ENCODE peak calls at places on chromosome 17, in ten cellular contexts. One of them, this sample, is unnamed.

GRCh38 chr17:64982139-64982802 is 63.0 kb upstream of the LRRC37A3 start:
- DNase-seq in psoas muscle: no peak
- DNase-seq in body of pancreas: no peak
- DNase-seq in activated T-cell treated with anti-CD3 and anti-CD28 coated beads, Interleukin-2, amount 50 U/mL, for 72 hours: no peak
- DNase-seq in A172: no peak
- DNase-seq in NCI-H748 treated with DMSO at 0.1 percent for 48 hours: no peak
- DNase-seq in mucosa of gallbladder: no peak
- DNase-seq in activated CD8-positive, alpha-beta memory T cell treated with anti-CD3 and anti-CD28 coated beads for 4 hours: no peak
- DNase-seq in SK-N-SH: no peak
- DNase-seq in activated CD4-positive, alpha-beta T cell treated with anti-CD3 and anti-CD28 coated beads for 36 hours: no peak
- DNase-seq in this sample: no peak

GRCh38 chr17:46774108-46774737 is 44.3 kb downstream of the WNT3 start:
- DNase-seq in A172: no peak
- DNase-seq in NCI-H748 treated with DMSO at 0.1 percent for 48 hours: no peak
- DNase-seq in activated T-cell treated with anti-CD3 and anti-CD28 coated beads, Interleukin-2, amount 50 U/mL, for 72 hours: no peak
- DNase-seq in SK-N-SH: peak; percentile 19
- DNase-seq in body of pancreas: no peak
- DNase-seq in mucosa of gallbladder: no peak
- DNase-seq in activated CD4-positive, alpha-beta T cell treated with anti-CD3 and anti-CD28 coated beads for 36 hours: no peak
- DNase-seq in psoas muscle: no peak
- DNase-seq in activated CD8-positive, alpha-beta memory T cell treated with anti-CD3 and anti-CD28 coated beads for 4 hours: no peak
- DNase-seq in this sample: no peak

GRCh38 chr17:56478836-56479447 is 114.6 kb upstream of the NOG start:
- DNase-seq in body of pancreas: no peak
- DNase-seq in activated CD4-positive, alpha-beta T cell treated with anti-CD3 and anti-CD28 coated beads for 36 hours: peak; percentile 37
- DNase-seq in activated T-cell treated with anti-CD3 and anti-CD28 coated beads, Interleukin-2, amount 50 U/mL, for 72 hours: peak; percentile 5
- DNase-seq in mucosa of gallbladder: no peak
- DNase-seq in A172: peak; percentile 58
- DNase-seq in SK-N-SH: peak; percentile 21
- DNase-seq in psoas muscle: no peak
- DNase-seq in NCI-H748 treated with DMSO at 0.1 percent for 48 hours: no peak
- DNase-seq in activated CD8-positive, alpha-beta memory T cell treated with anti-CD3 and anti-CD28 coated beads for 4 hours: no peak
- DNase-seq in this sample: no peak

GRCh38 chr17:77378318-77379064 is 237.7 kb downstream of the SEC14L1 start:
- DNase-seq in psoas muscle: no peak
- DNase-seq in NCI-H748 treated with DMSO at 0.1 percent for 48 hours: no peak
- DNase-seq in SK-N-SH: peak; percentile 62
- DNase-seq in activated T-cell treated with anti-CD3 and anti-CD28 coated beads, Interleukin-2, amount 50 U/mL, for 72 hours: no peak
- DNase-seq in body of pancreas: no peak
- DNase-seq in mucosa of gallbladder: no peak
- DNase-seq in activated CD4-positive, alpha-beta T cell treated with anti-CD3 and anti-CD28 coated beads for 36 hours: no peak
- DNase-seq in activated CD8-positive, alpha-beta memory T cell treated with anti-CD3 and anti-CD28 coated beads for 4 hours: no peak
- DNase-seq in A172: no peak
- DNase-seq in this sample: no peak

GRCh38 chr17:16255481-16255901 is 38.5 kb downstream of the PIGL start:
- DNase-seq in body of pancreas: peak; percentile 78
- DNase-seq in psoas muscle: peak; percentile 54
- DNase-seq in activated CD4-positive, alpha-beta T cell treated with anti-CD3 and anti-CD28 coated beads for 36 hours: no peak
- DNase-seq in mucosa of gallbladder: peak; percentile 70
- DNase-seq in activated CD8-positive, alpha-beta memory T cell treated with anti-CD3 and anti-CD28 coated beads for 4 hours: no peak
- DNase-seq in activated T-cell treated with anti-CD3 and anti-CD28 coated beads, Interleukin-2, amount 50 U/mL, for 72 hours: no peak
- DNase-seq in A172: no peak
- DNase-seq in SK-N-SH: no peak
- DNase-seq in NCI-H748 treated with DMSO at 0.1 percent for 48 hours: no peak
- DNase-seq in this sample: no peak

GRCh38 chr17:40547079-40547784 is 18.0 kb downstream of the CCR7 start:
- DNase-seq in body of pancreas: peak; percentile 7
- DNase-seq in psoas muscle: no peak
- DNase-seq in NCI-H748 treated with DMSO at 0.1 percent for 48 hours: peak; percentile 43
- DNase-seq in mucosa of gallbladder: no peak
- DNase-seq in activated T-cell treated with anti-CD3 and anti-CD28 coated beads, Interleukin-2, amount 50 U/mL, for 72 hours: peak; percentile 79
- DNase-seq in SK-N-SH: no peak
- DNase-seq in A172: no peak
- DNase-seq in activated CD8-positive, alpha-beta memory T cell treated with anti-CD3 and anti-CD28 coated beads for 4 hours: no peak
- DNase-seq in activated CD4-positive, alpha-beta T cell treated with anti-CD3 and anti-CD28 coated beads for 36 hours: peak; percentile 75
- DNase-seq in this sample: peak; percentile 80

GRCh38 chr17:77163521-77164280 is 22.9 kb downstream of the SEC14L1 start:
- DNase-seq in activated T-cell treated with anti-CD3 and anti-CD28 coated beads, Interleukin-2, amount 50 U/mL, for 72 hours: no peak
- DNase-seq in body of pancreas: no peak
- DNase-seq in SK-N-SH: no peak
- DNase-seq in activated CD8-positive, alpha-beta memory T cell treated with anti-CD3 and anti-CD28 coated beads for 4 hours: no peak
- DNase-seq in psoas muscle: no peak
- DNase-seq in A172: no peak
- DNase-seq in NCI-H748 treated with DMSO at 0.1 percent for 48 hours: no peak
- DNase-seq in activated CD4-positive, alpha-beta T cell treated with anti-CD3 and anti-CD28 coated beads for 36 hours: no peak
- DNase-seq in mucosa of gallbladder: no peak
- DNase-seq in this sample: no peak

GRCh38 chr17:45809484-45809883 is 25.4 kb downstream of the CRHR1 start:
- DNase-seq in A172: peak; percentile 14
- DNase-seq in activated CD4-positive, alpha-beta T cell treated with anti-CD3 and anti-CD28 coated beads for 36 hours: no peak
- DNase-seq in NCI-H748 treated with DMSO at 0.1 percent for 48 hours: no peak
- DNase-seq in SK-N-SH: peak; percentile 75
- DNase-seq in activated CD8-positive, alpha-beta memory T cell treated with anti-CD3 and anti-CD28 coated beads for 4 hours: no peak
- DNase-seq in mucosa of gallbladder: no peak
- DNase-seq in body of pancreas: no peak
- DNase-seq in activated T-cell treated with anti-CD3 and anti-CD28 coated beads, Interleukin-2, amount 50 U/mL, for 72 hours: no peak
- DNase-seq in psoas muscle: no peak
- DNase-seq in this sample: no peak

GRCh38 chr17:76953066-76953465 is 84.9 kb downstream of the MGAT5B start:
- DNase-seq in NCI-H748 treated with DMSO at 0.1 percent for 48 hours: no peak
- DNase-seq in mucosa of gallbladder: no peak
- DNase-seq in activated T-cell treated with anti-CD3 and anti-CD28 coated beads, Interleukin-2, amount 50 U/mL, for 72 hours: no peak
- DNase-seq in activated CD4-positive, alpha-beta T cell treated with anti-CD3 and anti-CD28 coated beads for 36 hours: no peak
- DNase-seq in A172: no peak
- DNase-seq in psoas muscle: no peak
- DNase-seq in SK-N-SH: no peak
- DNase-seq in body of pancreas: no peak
- DNase-seq in activated CD8-positive, alpha-beta memory T cell treated with anti-CD3 and anti-CD28 coated beads for 4 hours: no peak
- DNase-seq in this sample: no peak

GRCh38 chr17:41511130-41511529 is 5.7 kb upstream of the KRT13 start:
- DNase-seq in SK-N-SH: no peak
- DNase-seq in NCI-H748 treated with DMSO at 0.1 percent for 48 hours: peak; percentile 62
- DNase-seq in body of pancreas: no peak
- DNase-seq in A172: no peak
- DNase-seq in activated T-cell treated with anti-CD3 and anti-CD28 coated beads, Interleukin-2, amount 50 U/mL, for 72 hours: no peak
- DNase-seq in psoas muscle: no peak
- DNase-seq in activated CD8-positive, alpha-beta memory T cell treated with anti-CD3 and anti-CD28 coated beads for 4 hours: no peak
- DNase-seq in activated CD4-positive, alpha-beta T cell treated with anti-CD3 and anti-CD28 coated beads for 36 hours: no peak
- DNase-seq in mucosa of gallbladder: no peak
- DNase-seq in this sample: no peak

GRCh38 chr17:44086364-44087311 is 16.1 kb downstream of the G6PC3 start:
- DNase-seq in activated CD4-positive, alpha-beta T cell treated with anti-CD3 and anti-CD28 coated beads for 36 hours: peak; percentile 83
- DNase-seq in activated CD8-positive, alpha-beta memory T cell treated with anti-CD3 and anti-CD28 coated beads for 4 hours: peak; percentile 26
- DNase-seq in A172: peak; percentile 89
- DNase-seq in mucosa of gallbladder: no peak
- DNase-seq in psoas muscle: peak; percentile 61
- DNase-seq in activated T-cell treated with anti-CD3 and anti-CD28 coated beads, Interleukin-2, amount 50 U/mL, for 72 hours: peak; percentile 75
- DNase-seq in SK-N-SH: peak; percentile 81
- DNase-seq in body of pancreas: no peak
- DNase-seq in NCI-H748 treated with DMSO at 0.1 percent for 48 hours: no peak
- DNase-seq in this sample: no peak

GRCh38 chr17:8062435-8062806 is 23.6 kb downstream of the ALOX15B start:
- DNase-seq in NCI-H748 treated with DMSO at 0.1 percent for 48 hours: no peak
- DNase-seq in SK-N-SH: no peak
- DNase-seq in activated CD8-positive, alpha-beta memory T cell treated with anti-CD3 and anti-CD28 coated beads for 4 hours: no peak
- DNase-seq in A172: no peak
- DNase-seq in psoas muscle: no peak
- DNase-seq in mucosa of gallbladder: no peak
- DNase-seq in activated CD4-positive, alpha-beta T cell treated with anti-CD3 and anti-CD28 coated beads for 36 hours: no peak
- DNase-seq in body of pancreas: no peak
- DNase-seq in activated T-cell treated with anti-CD3 and anti-CD28 coated beads, Interleukin-2, amount 50 U/mL, for 72 hours: no peak
- DNase-seq in this sample: no peak

GRCh38 chr17:47901423-47901822 is 5.4 kb downstream of the SP2 start:
- DNase-seq in activated CD4-positive, alpha-beta T cell treated with anti-CD3 and anti-CD28 coated beads for 36 hours: no peak
- DNase-seq in body of pancreas: no peak
- DNase-seq in mucosa of gallbladder: no peak
- DNase-seq in activated CD8-positive, alpha-beta memory T cell treated with anti-CD3 and anti-CD28 coated beads for 4 hours: no peak
- DNase-seq in NCI-H748 treated with DMSO at 0.1 percent for 48 hours: no peak
- DNase-seq in psoas muscle: no peak
- DNase-seq in SK-N-SH: no peak
- DNase-seq in A172: no peak
- DNase-seq in activated T-cell treated with anti-CD3 and anti-CD28 coated beads, Interleukin-2, amount 50 U/mL, for 72 hours: no peak
- DNase-seq in this sample: no peak

GRCh38 chr17:50689956-50690886 is 17.5 kb downstream of the ANKRD40 start:
- DNase-seq in activated CD8-positive, alpha-beta memory T cell treated with anti-CD3 and anti-CD28 coated beads for 4 hours: no peak
- DNase-seq in activated CD4-positive, alpha-beta T cell treated with anti-CD3 and anti-CD28 coated beads for 36 hours: no peak
- DNase-seq in SK-N-SH: peak; percentile 67
- DNase-seq in NCI-H748 treated with DMSO at 0.1 percent for 48 hours: no peak
- DNase-seq in activated T-cell treated with anti-CD3 and anti-CD28 coated beads, Interleukin-2, amount 50 U/mL, for 72 hours: no peak
- DNase-seq in mucosa of gallbladder: no peak
- DNase-seq in psoas muscle: no peak
- DNase-seq in body of pancreas: no peak
- DNase-seq in A172: no peak
- DNase-seq in this sample: no peak

GRCh38 chr17:68029512-68030215 is 5.9 kb upstream of the KPNA2 start:
- DNase-seq in activated T-cell treated with anti-CD3 and anti-CD28 coated beads, Interleukin-2, amount 50 U/mL, for 72 hours: no peak
- DNase-seq in NCI-H748 treated with DMSO at 0.1 percent for 48 hours: no peak
- DNase-seq in mucosa of gallbladder: no peak
- DNase-seq in body of pancreas: peak; percentile 33
- DNase-seq in activated CD4-positive, alpha-beta T cell treated with anti-CD3 and anti-CD28 coated beads for 36 hours: no peak
- DNase-seq in A172: no peak
- DNase-seq in activated CD8-positive, alpha-beta memory T cell treated with anti-CD3 and anti-CD28 coated beads for 4 hours: no peak
- DNase-seq in SK-N-SH: no peak
- DNase-seq in psoas muscle: no peak
- DNase-seq in this sample: no peak

GRCh38 chr17:4187076-4187475 is 44.1 kb downstream of the CYB5D2 start:
- DNase-seq in SK-N-SH: no peak
- DNase-seq in mucosa of gallbladder: no peak
- DNase-seq in activated CD4-positive, alpha-beta T cell treated with anti-CD3 and anti-CD28 coated beads for 36 hours: no peak
- DNase-seq in psoas muscle: no peak
- DNase-seq in NCI-H748 treated with DMSO at 0.1 percent for 48 hours: no peak
- DNase-seq in activated CD8-positive, alpha-beta memory T cell treated with anti-CD3 and anti-CD28 coated beads for 4 hours: no peak
- DNase-seq in activated T-cell treated with anti-CD3 and anti-CD28 coated beads, Interleukin-2, amount 50 U/mL, for 72 hours: no peak
- DNase-seq in body of pancreas: no peak
- DNase-seq in A172: no peak
- DNase-seq in this sample: no peak

GRCh38 chr17:44921122-44921882 is 6.0 kb upstream of the GFAP start:
- DNase-seq in activated CD8-positive, alpha-beta memory T cell treated with anti-CD3 and anti-CD28 coated beads for 4 hours: no peak
- DNase-seq in activated CD4-positive, alpha-beta T cell treated with anti-CD3 and anti-CD28 coated beads for 36 hours: no peak
- DNase-seq in NCI-H748 treated with DMSO at 0.1 percent for 48 hours: no peak
- DNase-seq in psoas muscle: no peak
- DNase-seq in SK-N-SH: peak; percentile 81
- DNase-seq in body of pancreas: peak; percentile 10
- DNase-seq in activated T-cell treated with anti-CD3 and anti-CD28 coated beads, Interleukin-2, amount 50 U/mL, for 72 hours: no peak
- DNase-seq in mucosa of gallbladder: no peak
- DNase-seq in A172: no peak
- DNase-seq in this sample: no peak

GRCh38 chr17:57855391-57856035 is 5.7 kb upstream of the MRPS23 start:
- DNase-seq in A172: no peak
- DNase-seq in mucosa of gallbladder: no peak
- DNase-seq in NCI-H748 treated with DMSO at 0.1 percent for 48 hours: no peak
- DNase-seq in activated CD4-positive, alpha-beta T cell treated with anti-CD3 and anti-CD28 coated beads for 36 hours: no peak
- DNase-seq in activated T-cell treated with anti-CD3 and anti-CD28 coated beads, Interleukin-2, amount 50 U/mL, for 72 hours: no peak
- DNase-seq in activated CD8-positive, alpha-beta memory T cell treated with anti-CD3 and anti-CD28 coated beads for 4 hours: no peak
- DNase-seq in body of pancreas: no peak
- DNase-seq in SK-N-SH: no peak
- DNase-seq in psoas muscle: no peak
- DNase-seq in this sample: no peak

GRCh38 chr17:17737938-17738894 is 57.0 kb downstream of the RAI1 start:
- DNase-seq in mucosa of gallbladder: peak; percentile 53
- DNase-seq in psoas muscle: no peak
- DNase-seq in activated T-cell treated with anti-CD3 and anti-CD28 coated beads, Interleukin-2, amount 50 U/mL, for 72 hours: no peak
- DNase-seq in A172: peak; percentile 66
- DNase-seq in body of pancreas: peak; percentile 44
- DNase-seq in activated CD8-positive, alpha-beta memory T cell treated with anti-CD3 and anti-CD28 coated beads for 4 hours: no peak
- DNase-seq in NCI-H748 treated with DMSO at 0.1 percent for 48 hours: no peak
- DNase-seq in activated CD4-positive, alpha-beta T cell treated with anti-CD3 and anti-CD28 coated beads for 36 hours: no peak
- DNase-seq in SK-N-SH: peak; percentile 89
- DNase-seq in this sample: no peak

GRCh38 chr17:8740486-8740885 is 4.2 kb downstream of the CCDC42 start:
- DNase-seq in activated CD8-positive, alpha-beta memory T cell treated with anti-CD3 and anti-CD28 coated beads for 4 hours: peak; percentile 13
- DNase-seq in activated T-cell treated with anti-CD3 and anti-CD28 coated beads, Interleukin-2, amount 50 U/mL, for 72 hours: peak; percentile 58
- DNase-seq in NCI-H748 treated with DMSO at 0.1 percent for 48 hours: no peak
- DNase-seq in activated CD4-positive, alpha-beta T cell treated with anti-CD3 and anti-CD28 coated beads for 36 hours: peak; percentile 49
- DNase-seq in A172: no peak
- DNase-seq in mucosa of gallbladder: no peak
- DNase-seq in psoas muscle: no peak
- DNase-seq in SK-N-SH: no peak
- DNase-seq in body of pancreas: no peak
- DNase-seq in this sample: peak; percentile 51

GRCh38 chr17:218711-219110 is 37.3 kb upstream of the DOC2B start:
- DNase-seq in activated CD8-positive, alpha-beta memory T cell treated with anti-CD3 and anti-CD28 coated beads for 4 hours: no peak
- DNase-seq in activated CD4-positive, alpha-beta T cell treated with anti-CD3 and anti-CD28 coated beads for 36 hours: no peak
- DNase-seq in SK-N-SH: no peak
- DNase-seq in mucosa of gallbladder: no peak
- DNase-seq in NCI-H748 treated with DMSO at 0.1 percent for 48 hours: no peak
- DNase-seq in body of pancreas: no peak
- DNase-seq in psoas muscle: no peak
- DNase-seq in A172: no peak
- DNase-seq in activated T-cell treated with anti-CD3 and anti-CD28 coated beads, Interleukin-2, amount 50 U/mL, for 72 hours: no peak
- DNase-seq in this sample: no peak

GRCh38 chr17:37844158-37844976 is 79.8 kb upstream of the TBC1D3K start:
- DNase-seq in mucosa of gallbladder: peak; percentile 49
- DNase-seq in body of pancreas: peak; percentile 44
- DNase-seq in activated CD8-positive, alpha-beta memory T cell treated with anti-CD3 and anti-CD28 coated beads for 4 hours: peak; percentile 13
- DNase-seq in A172: no peak
- DNase-seq in psoas muscle: peak; percentile 48
- DNase-seq in activated CD4-positive, alpha-beta T cell treated with anti-CD3 and anti-CD28 coated beads for 36 hours: peak; percentile 82
- DNase-seq in SK-N-SH: peak; percentile 37
- DNase-seq in activated T-cell treated with anti-CD3 and anti-CD28 coated beads, Interleukin-2, amount 50 U/mL, for 72 hours: peak; percentile 74
- DNase-seq in NCI-H748 treated with DMSO at 0.1 percent for 48 hours: no peak
- DNase-seq in this sample: peak; percentile 30

GRCh38 chr17:72122668-72123495 is 2.1 kb downstream of the SOX9 start:
- DNase-seq in A172: peak; percentile 25
- DNase-seq in activated CD4-positive, alpha-beta T cell treated with anti-CD3 and anti-CD28 coated beads for 36 hours: peak; percentile 40
- DNase-seq in mucosa of gallbladder: no peak
- DNase-seq in NCI-H748 treated with DMSO at 0.1 percent for 48 hours: no peak
- DNase-seq in activated CD8-positive, alpha-beta memory T cell treated with anti-CD3 and anti-CD28 coated beads for 4 hours: no peak
- DNase-seq in body of pancreas: peak; percentile 30
- DNase-seq in psoas muscle: peak; percentile 26
- DNase-seq in activated T-cell treated with anti-CD3 and anti-CD28 coated beads, Interleukin-2, amount 50 U/mL, for 72 hours: no peak
- DNase-seq in SK-N-SH: peak; percentile 72
- DNase-seq in this sample: no peak

GRCh38 chr17:41956522-41956921 is 10.1 kb upstream of the CNP start:
- DNase-seq in activated CD4-positive, alpha-beta T cell treated with anti-CD3 and anti-CD28 coated beads for 36 hours: no peak
- DNase-seq in body of pancreas: no peak
- DNase-seq in psoas muscle: no peak
- DNase-seq in A172: no peak
- DNase-seq in NCI-H748 treated with DMSO at 0.1 percent for 48 hours: no peak
- DNase-seq in activated T-cell treated with anti-CD3 and anti-CD28 coated beads, Interleukin-2, amount 50 U/mL, for 72 hours: no peak
- DNase-seq in activated CD8-positive, alpha-beta memory T cell treated with anti-CD3 and anti-CD28 coated beads for 4 hours: no peak
- DNase-seq in SK-N-SH: no peak
- DNase-seq in mucosa of gallbladder: no peak
- DNase-seq in this sample: no peak

GRCh38 chr17:72618018-72618509 is 474.4 kb downstream of the SLC39A11 start:
- DNase-seq in activated T-cell treated with anti-CD3 and anti-CD28 coated beads, Interleukin-2, amount 50 U/mL, for 72 hours: no peak
- DNase-seq in NCI-H748 treated with DMSO at 0.1 percent for 48 hours: peak; percentile 36
- DNase-seq in psoas muscle: no peak
- DNase-seq in mucosa of gallbladder: peak; percentile 89
- DNase-seq in A172: no peak
- DNase-seq in activated CD8-positive, alpha-beta memory T cell treated with anti-CD3 and anti-CD28 coated beads for 4 hours: no peak
- DNase-seq in SK-N-SH: peak; percentile 80
- DNase-seq in body of pancreas: peak; percentile 47
- DNase-seq in activated CD4-positive, alpha-beta T cell treated with anti-CD3 and anti-CD28 coated beads for 36 hours: peak; percentile 27
- DNase-seq in this sample: peak; percentile 27

GRCh38 chr17:41678907-41679739 is 9.6 kb upstream of the EIF1 start:
- DNase-seq in NCI-H748 treated with DMSO at 0.1 percent for 48 hours: no peak
- DNase-seq in activated CD4-positive, alpha-beta T cell treated with anti-CD3 and anti-CD28 coated beads for 36 hours: peak; percentile 79
- DNase-seq in body of pancreas: no peak
- DNase-seq in mucosa of gallbladder: no peak
- DNase-seq in SK-N-SH: no peak
- DNase-seq in A172: peak; percentile 95
- DNase-seq in activated CD8-positive, alpha-beta memory T cell treated with anti-CD3 and anti-CD28 coated beads for 4 hours: no peak
- DNase-seq in psoas muscle: no peak
- DNase-seq in activated T-cell treated with anti-CD3 and anti-CD28 coated beads, Interleukin-2, amount 50 U/mL, for 72 hours: peak; percentile 79
- DNase-seq in this sample: peak; percentile 45

GRCh38 chr17:18183334-18184142 is at the start of gene ALKBH5:
- DNase-seq in A172: peak; percentile 100
- DNase-seq in mucosa of gallbladder: peak; percentile 99
- DNase-seq in activated T-cell treated with anti-CD3 and anti-CD28 coated beads, Interleukin-2, amount 50 U/mL, for 72 hours: peak; percentile 98
- DNase-seq in psoas muscle: peak; percentile 96
- DNase-seq in activated CD4-positive, alpha-beta T cell treated with anti-CD3 and anti-CD28 coated beads for 36 hours: peak; percentile 98
- DNase-seq in SK-N-SH: peak; percentile 99
- DNase-seq in activated CD8-positive, alpha-beta memory T cell treated with anti-CD3 and anti-CD28 coated beads for 4 hours: peak; percentile 92
- DNase-seq in NCI-H748 treated with DMSO at 0.1 percent for 48 hours: peak; percentile 99
- DNase-seq in body of pancreas: peak; percentile 97
- DNase-seq in this sample: peak; percentile 98

GRCh38 chr17:57612202-57613071 is 132.7 kb downstream of the CCDC182 start:
- DNase-seq in mucosa of gallbladder: no peak
- DNase-seq in NCI-H748 treated with DMSO at 0.1 percent for 48 hours: peak; percentile 97
- DNase-seq in SK-N-SH: no peak
- DNase-seq in body of pancreas: no peak
- DNase-seq in activated T-cell treated with anti-CD3 and anti-CD28 coated beads, Interleukin-2, amount 50 U/mL, for 72 hours: no peak
- DNase-seq in A172: no peak
- DNase-seq in psoas muscle: no peak
- DNase-seq in activated CD4-positive, alpha-beta T cell treated with anti-CD3 and anti-CD28 coated beads for 36 hours: no peak
- DNase-seq in activated CD8-positive, alpha-beta memory T cell treated with anti-CD3 and anti-CD28 coated beads for 4 hours: no peak
- DNase-seq in this sample: no peak